ENCODE peak calls at places on chromosomes 12 and 14, in six cellular contexts. A is WTC11, H is K562, C is A549, Q is H1, Z is HepG2. L is an unnamed sample.

GRCh38 chr14:88848571-88848970 is 24.1 kb downstream of the TTC8 start:
- DNase-seq in A (no peak), H (no peak), C (no peak), Q (no peak), Z (no peak), L (no peak)

GRCh38 chr12:122947352-122947792 is 18.9 kb downstream of the ABCB9 start:
- DNase-seq in A (no peak), H (no peak), C (no peak), Q (no peak), Z (no peak), L (peak)

GRCh38 chr12:25767613-25768012 is 190.9 kb upstream of the RASSF8 start:
- DNase-seq in A (no peak), H (no peak), C (no peak), Q (no peak), Z (no peak), L (no peak)

GRCh38 chr12:91361864-91362263 is 179.2 kb upstream of the DCN start:
- DNase-seq in A (no peak), H (peak), C (peak), Q (no peak), Z (peak), L (peak)

GRCh38 chr14:99094901-99095300 is 177.1 kb downstream of the BCL11B start:
- DNase-seq in A (no peak), H (no peak), C (no peak), Q (no peak), Z (no peak), L (no peak)

GRCh38 chr12:112868459-112869041 is 38.2 kb upstream of the OAS1 start:
- DNase-seq in A (peak), H (peak), C (no peak), Q (peak), Z (peak), L (no peak)

GRCh38 chr12:101945361-101946232 is 68.2 kb downstream of the DRAM1 start:
- DNase-seq in A (no peak), H (no peak), C (no peak), Q (no peak), Z (peak), L (no peak)

GRCh38 chr12:49867580-49868341 is 24.9 kb upstream of the BCDIN3D start:
- DNase-seq in A (no peak), H (no peak), C (no peak), Q (peak), Z (no peak), L (no peak)

GRCh38 chr14:96249016-96249415 is 7.0 kb upstream of the BDKRB1 start:
- DNase-seq in A (no peak), H (no peak), C (no peak), Q (no peak), Z (no peak), L (no peak)

GRCh38 chr14:92552066-92552465 is 38.5 kb downstream of the RIN3 start:
- DNase-seq in A (no peak), H (no peak), C (no peak), Q (no peak), Z (no peak), L (no peak)

GRCh38 chr12:6946033-6946919 is 2.5 kb downstream of the C12orf57 start:
- DNase-seq in A (peak), H (peak), C (peak), Q (peak), Z (peak), L (no peak)

GRCh38 chr12:56766535-56766934 is 3.4 kb downstream of the HSD17B6 start:
- DNase-seq in A (no peak), H (no peak), C (no peak), Q (no peak), Z (no peak), L (no peak)

GRCh38 chr12:53195516-53196420 is 11.3 kb downstream of the ITGB7 start:
- DNase-seq in A (no peak), H (no peak), C (no peak), Q (no peak), Z (no peak), L (no peak)

GRCh38 chr12:81440001-81440400 is 319.1 kb downstream of the PPFIA2 start:
- DNase-seq in A (no peak), H (no peak), C (no peak), Q (no peak), Z (no peak), L (no peak)

GRCh38 chr12:3097186-3097804 is 20.1 kb downstream of the TSPAN9 start:
- DNase-seq in A (no peak), H (peak), C (no peak), Q (no peak), Z (peak), L (peak)

GRCh38 chr14:76773956-76774355 is 12.7 kb downstream of the VASH1 start:
- DNase-seq in A (no peak), H (no peak), C (no peak), Q (no peak), Z (no peak), L (no peak)

GRCh38 chr14:35300228-35300627 is 8.0 kb downstream of the PSMA6 start:
- DNase-seq in A (no peak), H (no peak), C (no peak), Q (no peak), Z (no peak), L (no peak)

GRCh38 chr12:52126605-52127578 is 47.4 kb downstream of the SMIM41 start:
- DNase-seq in A (no peak), H (no peak), C (peak), Q (no peak), Z (no peak), L (peak)

GRCh38 chr12:52126050-52126604 is 46.6 kb downstream of the SMIM41 start:
- DNase-seq in A (no peak), H (no peak), C (no peak), Q (no peak), Z (no peak), L (peak)

GRCh38 chr12:52132754-52133161 is 53.3 kb downstream of the SMIM41 start:
- DNase-seq in A (no peak), H (no peak), C (no peak), Q (no peak), Z (no peak), L (no peak)

GRCh38 chr12:52127683-52128450 is 48.4 kb downstream of the SMIM41 start:
- DNase-seq in A (no peak), H (no peak), C (no peak), Q (no peak), Z (no peak), L (peak)

DNA sequence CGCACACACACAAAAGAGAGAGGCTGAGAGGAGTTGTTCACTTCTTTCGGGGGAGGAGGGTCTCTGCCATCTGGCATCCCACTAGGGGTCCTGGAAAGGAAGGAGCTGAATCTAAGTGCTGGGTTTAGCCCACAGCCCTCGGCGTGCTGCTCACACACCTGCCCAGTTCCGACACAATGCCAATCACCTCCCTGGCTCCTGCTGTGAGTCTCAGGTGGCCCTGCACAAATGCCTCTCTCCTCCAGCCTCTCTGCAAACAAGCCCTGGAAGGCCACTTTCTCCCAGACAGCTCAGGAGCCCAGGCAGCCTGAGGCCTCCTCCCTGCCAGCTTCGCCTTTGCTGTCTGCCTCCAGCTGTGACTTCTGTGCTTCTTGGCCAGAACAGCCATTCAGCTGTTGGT is 51.2 kb downstream of the SMIM41 start:
- DNase-seq in A (no peak), H (no peak), C (no peak), Q (no peak), Z (no peak), L (no peak)
- TF ChIP-seq JUN in A (no peak), H (no peak), C (no peak), Q (no peak), Z (no peak), L (no peak)

DNA sequence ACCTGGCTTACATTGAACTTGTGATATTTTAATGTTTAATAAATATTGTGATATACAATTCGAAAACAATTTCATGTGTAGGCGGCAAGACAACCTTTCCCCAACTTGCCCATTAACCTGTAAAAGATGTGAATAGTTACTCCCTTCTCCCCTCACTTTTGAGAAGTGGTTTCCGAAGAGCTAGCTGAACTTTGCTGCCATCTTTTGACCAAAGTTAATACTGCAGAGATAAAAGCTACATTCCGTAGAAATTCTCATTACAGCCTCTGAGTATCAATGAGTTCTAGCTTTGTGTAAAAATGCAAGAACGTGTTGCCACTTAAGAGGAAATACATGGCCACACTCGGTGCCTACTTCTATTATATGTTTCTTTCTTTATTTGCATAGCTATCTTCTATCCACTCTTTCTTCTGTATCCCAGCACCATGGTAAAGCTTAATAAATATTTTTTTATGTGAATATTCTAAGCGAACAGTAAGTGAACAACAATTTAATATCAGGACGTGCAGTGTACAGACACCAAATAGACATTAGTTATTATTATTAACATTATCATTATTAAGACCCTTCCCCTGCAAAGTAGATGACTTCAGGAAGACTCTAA is 105.1 kb upstream of the TMEM260 start:
- DNase-seq in A (no peak), H (peak), C (peak), Q (no peak), Z (peak), L (peak)
- TF ChIP-seq JUN in A (no peak), H (no peak), C (no peak), Q (no peak), Z (no peak), L (no peak)

GRCh38 chr14:75042040-75042439 is 9.2 kb downstream of the MLH3 start:
- DNase-seq in A (no peak), H (no peak), C (no peak), Q (no peak), Z (no peak), L (peak)
- TF ChIP-seq JUN in A (no peak), H (no peak), C (no peak), Q (no peak), Z (no peak), L (no peak)

GRCh38 chr14:60738843-60739508 is 4.4 kb downstream of the MNAT1 start:
- DNase-seq in A (no peak), H (no peak), C (no peak), Q (no peak), Z (no peak), L (no peak)

GRCh38 chr14:60744566-60744965 is 10.0 kb downstream of the MNAT1 start:
- DNase-seq in A (no peak), H (no peak), C (no peak), Q (no peak), Z (no peak), L (no peak)
- TF ChIP-seq JUN in A (no peak), H (no peak), C (no peak), Q (no peak), Z (no peak), L (no peak)

DNA sequence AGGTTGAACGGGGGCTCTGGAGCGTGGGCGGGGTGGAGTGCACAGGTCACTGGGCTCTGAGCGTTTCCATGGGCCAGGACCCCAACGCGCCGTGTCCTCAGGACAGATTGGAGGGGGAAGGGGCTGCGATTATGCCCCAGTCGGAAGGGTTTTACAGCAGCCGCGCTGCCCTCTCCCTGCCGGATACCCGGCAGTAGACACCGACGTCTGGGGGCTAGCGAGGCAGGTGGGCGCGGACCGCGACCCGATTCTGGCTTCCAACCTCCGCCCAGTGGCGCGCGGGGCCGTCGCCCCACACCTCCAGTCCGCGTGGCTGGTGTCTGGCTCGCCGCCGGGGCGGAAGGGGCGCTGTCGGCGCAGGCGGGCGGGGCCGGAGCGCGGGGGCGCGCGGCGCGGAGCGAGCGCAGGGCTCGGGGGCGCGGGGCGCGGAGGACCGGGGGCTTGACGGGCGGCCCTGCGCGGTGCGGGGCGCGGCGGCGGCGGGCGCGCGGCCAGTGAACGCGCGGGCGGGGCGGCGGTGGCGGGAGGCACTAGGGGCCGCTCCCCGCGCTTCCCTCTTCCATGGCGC is 2.4 kb upstream of the KIF26A start:
- DNase-seq in A (peak), H (no peak), C (no peak), Q (peak), Z (no peak), L (no peak)
- TF ChIP-seq JUN in A (no peak), H (no peak), C (no peak), Q (no peak), Z (no peak), L (no peak)

DNA sequence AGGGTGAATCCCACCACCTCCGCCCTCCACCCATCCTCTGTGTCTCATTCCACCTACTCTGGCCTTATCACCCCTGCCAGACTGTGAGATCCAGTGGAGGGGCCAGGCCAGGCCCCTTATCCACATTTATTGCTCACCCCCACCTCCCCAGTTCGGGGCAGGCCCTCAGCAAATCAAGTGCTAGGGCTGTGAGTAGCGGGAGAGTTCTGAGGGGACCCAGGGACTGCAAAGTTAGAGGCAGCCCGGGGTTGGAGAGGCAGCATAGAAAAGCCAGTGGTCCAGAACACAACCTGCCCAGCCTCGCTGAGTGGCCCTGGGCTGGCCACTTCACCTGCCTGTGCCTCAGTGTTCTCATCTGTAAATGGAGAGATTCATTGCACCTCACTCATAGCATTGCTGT is 27.2 kb upstream of the ACTN1 start:
- DNase-seq in A (no peak), H (peak), C (no peak), Q (no peak), Z (no peak), L (no peak)
- TF ChIP-seq JUN in A (no peak), H (no peak), C (no peak), Q (no peak), Z (no peak), L (no peak)